ENCODE peak calls at places on chromosomes 12 and 14, in ten cellular contexts. H is fibroblast of pulmonary artery; T is astrocyte of the hippocampus; G is endothelial cell; L is stimulated activated CD8-positive, alpha-beta memory T cell treated with anti-CD3 and anti-CD28 coated beads, Interleukin-2, amount 100 ng/mL, for 1 hour; K is HAP-1; P is T-cell; D is body of pancreas; N is cardiac septum; R is non-pigmented ciliary epithelial cell. U is an unnamed sample.

GRCh38 chr12:53236443-53237111 is 4.6 kb upstream of the RARG start:
- DNase-seq in R (no peak), N (no peak), H (no peak), D (no peak), T (no peak), L (no peak), G (no peak), P (peak; percentile 65), K (no peak), U (no peak)

GRCh38 chr14:90491221-90491867 is 94.5 kb downstream of the CALM1 start:
- DNase-seq in L (no peak), H (peak; percentile 91), D (peak; percentile 56), G (no peak), T (peak; percentile 88), K (no peak), N (no peak), P (no peak), R (peak; percentile 57), U (no peak)

GRCh38 chr14:104101086-104101621 is 15.7 kb downstream of the ASPG start:
- DNase-seq in P (no peak), N (peak; percentile 54), G (no peak), K (no peak), R (no peak), D (no peak), T (no peak), H (no peak), L (no peak), U (no peak)

GRCh38 chr12:49661191-49661590 is 37.8 kb downstream of the PRPF40B start:
- DNase-seq in R (no peak), P (no peak), K (no peak), D (no peak), H (no peak), L (no peak), G (no peak), T (no peak), N (no peak), U (no peak)

GRCh38 chr12:93060666-93061413 is 131.7 kb upstream of the EEA1 start:
- DNase-seq in K (no peak), N (no peak), H (peak; percentile 59), T (peak; percentile 78), D (no peak), R (no peak), L (no peak), G (no peak), P (no peak), U (no peak)

GRCh38 chr12:211639-212382 is 2.1 kb downstream of the SLC6A12 start:
- DNase-seq in D (no peak), H (no peak), R (no peak), T (no peak), P (no peak), N (no peak), L (no peak), G (no peak), K (no peak), U (no peak)

GRCh38 chr12:11801643-11802042 is 152.2 kb downstream of the ETV6 start:
- DNase-seq in H (no peak), T (no peak), P (no peak), D (no peak), L (no peak), R (no peak), G (no peak), N (no peak), K (no peak), U (no peak)

GRCh38 chr14:74302160-74302628 is 540 bp downstream of the ABCD4 start:
- DNase-seq in N (no peak), H (peak; percentile 62), G (no peak), T (peak; percentile 58), P (no peak), L (no peak), R (no peak), D (no peak), K (peak; percentile 63), U (no peak)

GRCh38 chr12:108856428-108857157 is 790 bp downstream of the SSH1 start:
- DNase-seq in R (no peak), N (peak; percentile 93), P (peak; percentile 53), T (peak; percentile 84), K (no peak), H (peak; percentile 80), G (peak; percentile 35), D (peak; percentile 74), L (no peak), U (no peak)

GRCh38 chr12:75876843-75877587 is 154.6 kb downstream of the PHLDA1 start:
- DNase-seq in D (no peak), L (no peak), K (no peak), G (no peak), P (no peak), T (no peak), N (no peak), H (no peak), R (no peak), U (no peak)

GRCh38 chr14:54776361-54777001 is 126.1 kb downstream of the GCH1 start:
- DNase-seq in D (no peak), R (no peak), T (peak; percentile 92), H (peak; percentile 49), P (peak; percentile 38), G (no peak), K (no peak), N (peak; percentile 83), L (no peak), U (no peak)

GRCh38 chr12:119578112-119578511 is 15.5 kb upstream of the TMEM233 start:
- DNase-seq in G (no peak), R (no peak), P (no peak), H (no peak), D (no peak), T (no peak), K (no peak), N (no peak), L (no peak), U (no peak)

GRCh38 chr14:74401504-74402241 is 24.3 kb downstream of the SYNDIG1L start:
- DNase-seq in G (peak; percentile 37), P (peak; percentile 63), H (no peak), T (no peak), L (peak; percentile 20), K (no peak), N (peak; percentile 80), R (no peak), D (peak; percentile 15), U (no peak)

GRCh38 chr12:109858764-109859163 is 21.6 kb downstream of the GLTP start:
- DNase-seq in K (no peak), T (no peak), P (no peak), H (no peak), D (no peak), R (no peak), G (no peak), L (no peak), N (no peak), U (no peak)

GRCh38 chr12:76026643-76027063 is 4.9 kb downstream of the PHLDA1 start:
- DNase-seq in G (no peak), D (no peak), K (no peak), P (no peak), R (no peak), N (no peak), H (peak; percentile 89), T (peak; percentile 51), L (no peak), U (no peak)

GRCh38 chr14:42045393-42045792 is 438.7 kb downstream of the LRFN5 start:
- DNase-seq in D (no peak), L (no peak), G (no peak), K (no peak), R (no peak), N (no peak), H (peak; percentile 6), T (no peak), P (no peak), U (no peak)

GRCh38 chr12:4849024-4849594 is 60.6 kb upstream of the KCNA1 start:
- DNase-seq in N (no peak), P (no peak), R (no peak), L (no peak), G (no peak), K (peak; percentile 40), T (peak; percentile 42), H (peak; percentile 58), D (no peak), U (no peak)

GRCh38 chr14:69214376-69214775 is 23.1 kb downstream of the EXD2 start:
- DNase-seq in D (no peak), P (no peak), G (no peak), H (no peak), L (no peak), T (no peak), K (no peak), R (no peak), N (no peak), U (no peak)

GRCh38 chr12:16670456-16671050 is 64.6 kb upstream of the LMO3 start:
- DNase-seq in R (no peak), P (no peak), G (no peak), L (no peak), T (peak; percentile 24), N (no peak), H (peak; percentile 23), D (no peak), K (no peak), U (no peak)

GRCh38 chr12:78146365-78146772 is 315.7 kb downstream of the NAV3 start:
- DNase-seq in T (peak; percentile 47), H (peak; percentile 65), L (no peak), R (peak; percentile 10), K (peak; percentile 57), G (no peak), P (no peak), D (no peak), N (no peak), U (no peak)

GRCh38 chr14:50025776-50026175 is 90.6 kb downstream of the VCPKMT start:
- DNase-seq in G (no peak), N (no peak), D (peak; percentile 18), P (no peak), H (no peak), L (no peak), K (no peak), T (no peak), R (no peak), U (no peak)

GRCh38 chr12:52767427-52767826 is 9.7 kb downstream of the KRT76 start:
- DNase-seq in G (no peak), D (no peak), H (no peak), K (no peak), R (no peak), L (no peak), N (no peak), T (no peak), P (no peak), U (no peak)

GRCh38 chr12:76586764-76587395 is 27.3 kb upstream of the OSBPL8 start:
- DNase-seq in K (peak; percentile 53), L (no peak), G (peak; percentile 16), H (peak; percentile 73), R (peak; percentile 40), T (peak; percentile 62), P (peak; percentile 22), D (peak; percentile 13), N (no peak), U (no peak)

GRCh38 chr12:52633383-52633782 is 15.0 kb upstream of the KRT73 start:
- DNase-seq in G (no peak), R (no peak), D (no peak), K (no peak), N (peak; percentile 59), L (no peak), T (no peak), P (no peak), H (no peak), U (no peak)

GRCh38 chr14:60184597-60185555 is 19.7 kb upstream of the DHRS7 start:
- DNase-seq in D (no peak), R (no peak), K (peak; percentile 22), N (no peak), G (no peak), T (peak; percentile 11), L (no peak), P (no peak), H (no peak), U (no peak)

GRCh38 chr14:35051796-35052195 is 5.7 kb downstream of the FAM177A1 start:
- DNase-seq in H (peak; percentile 39), R (no peak), P (no peak), N (no peak), G (no peak), K (no peak), T (peak; percentile 69), D (no peak), L (no peak), U (no peak)

U was measured in cortex of kidney.